ENCODE peak calls at places on chromosomes 4 and X, in five cellular contexts. B is activated CD8-positive, alpha-beta memory T cell treated with anti-CD3 and anti-CD28 coated beads for 1 hour; X is effector memory CD8-positive, alpha-beta T cell; M is NCI-H510A; R is Calu3. H is an unnamed sample.

GRCh38 chrX:12245650-12246645 is 107.7 kb downstream of the FRMPD4 start:
- DNase-seq in R (no peak), X (no peak), B (no peak), M (no peak), H (no peak)

GRCh38 chr4:89929425-89930272 is 35.0 kb downstream of the MMRN1 start:
- DNase-seq in X (no peak), B (no peak), M (no peak), R (peak), H (no peak)

GRCh38 chr4:181822005-181822375 is 421.2 kb upstream of the TENM3 start:
- DNase-seq in R (peak), B (no peak), X (no peak), M (no peak), H (no peak)

GRCh38 chr4:18398661-18399060 is 377.1 kb upstream of the LCORL start:
- DNase-seq in X (no peak), M (no peak), B (no peak), R (no peak), H (no peak)

GRCh38 chr4:152853293-152853692 is 73.5 kb downstream of the ARFIP1 start:
- DNase-seq in X (no peak), R (no peak), M (no peak), B (no peak), H (no peak)

GRCh38 chrX:107678957-107679740 is 50.8 kb downstream of the PRPS1 start:
- DNase-seq in M (no peak), X (peak), B (peak), R (no peak), H (no peak)

GRCh38 chrX:10177620-10178019 is 20.8 kb downstream of the CLCN4 start:
- DNase-seq in B (no peak), X (no peak), M (no peak), R (no peak), H (peak)

GRCh38 chr4:6271701-6272465 is 2.2 kb downstream of the WFS1 start:
- DNase-seq in R (no peak), B (no peak), X (no peak), M (no peak), H (no peak)

GRCh38 chr4:158817562-158818370 is 48.9 kb downstream of the FNIP2 start:
- DNase-seq in R (no peak), X (no peak), M (no peak), B (no peak), H (no peak)

GRCh38 chr4:158111241-158111640 is 61.6 kb downstream of the GASK1B start:
- DNase-seq in B (no peak), R (no peak), X (no peak), M (no peak), H (no peak)

H was measured in Ammon's horn.